ENCODE peak calls at places on chromosomes 7 and 10, in ten cellular contexts. F is T-cell; X is stimulated activated CD8-positive, alpha-beta memory T cell treated with anti-CD3 and anti-CD28 coated beads, Interleukin-12 subunit alpha, Interleukin-12 subunit beta, amount 100 ng/mL, for 1 hour; S is progenitor cell of endocrine pancreas; A is colonic mucosa; M is amniotic stem cell; Y is HEK293T; Q is endothelial cell; D is activated T-cell treated with anti-CD3 and anti-CD28 coated beads, Interleukin-2, amount 50 U/mL, for 1 hour; W is ACHN. R is an unnamed sample.

GRCh38 chr10:99938563-99938962 is 71.2 kb downstream of the DNMBP start:
- DNase-seq in F (no peak), X (no peak), S (no peak), A (no peak), M (no peak), Y (no peak), Q (no peak), D (no peak), W (no peak), R (no peak)

GRCh38 chr10:118564652-118565051 is 30.8 kb downstream of the PRLHR start:
- DNase-seq in F (no peak), X (no peak), S (no peak), A (no peak), M (no peak), Y (no peak), Q (peak; percentile 43), D (no peak), W (no peak), R (no peak)

GRCh38 chr7:23431596-23432284 is 38.6 kb downstream of the IGF2BP3 start:
- DNase-seq in F (no peak), X (no peak), S (no peak), A (no peak), M (no peak), Y (no peak), Q (no peak), D (no peak), W (no peak), R (no peak)

GRCh38 chr10:79021331-79021907 is 47.3 kb upstream of the ZMIZ1 start:
- DNase-seq in F (no peak), X (no peak), S (no peak), A (peak; percentile 30), M (no peak), Y (no peak), Q (no peak), D (no peak), W (no peak), R (no peak)

GRCh38 chr7:14892961-14893360 is 9.6 kb downstream of the DGKB start:
- DNase-seq in F (no peak), X (no peak), S (no peak), A (no peak), M (no peak), Y (no peak), Q (no peak), D (no peak), W (no peak), R (no peak)

GRCh38 chr10:98748298-98748697 is 301.6 kb upstream of the HPS1 start:
- DNase-seq in F (no peak), X (no peak), S (no peak), A (peak; percentile 21), M (peak; percentile 11), Y (peak; percentile 28), Q (peak; percentile 47), D (no peak), W (peak; percentile 47), R (no peak)

GRCh38 chr7:158281441-158281840 is 306.2 kb downstream of the PTPRN2 start:
- DNase-seq in F (no peak), X (no peak), S (no peak), A (no peak), M (no peak), Y (no peak), Q (no peak), D (no peak), W (no peak), R (no peak)

GRCh38 chr10:124291009-124291671 is 127.6 kb downstream of the OAT start:
- DNase-seq in F (no peak), X (no peak), S (no peak), A (peak; percentile 29), M (no peak), Y (no peak), Q (no peak), D (no peak), W (no peak), R (no peak)

GRCh38 chr7:23268167-23268566 is 21.6 kb downstream of the GPNMB start:
- DNase-seq in F (no peak), X (no peak), S (no peak), A (no peak), M (no peak), Y (no peak), Q (no peak), D (no peak), W (no peak), R (no peak)

GRCh38 chr10:28326516-28327493 is 23.9 kb upstream of the MPP7 start:
- DNase-seq in F (no peak), X (no peak), S (no peak), A (no peak), M (no peak), Y (no peak), Q (no peak), D (no peak), W (no peak), R (no peak)

GRCh38 chr7:131649003-131649541 is 92.6 kb upstream of the PODXL start:
- DNase-seq in F (no peak), X (no peak), S (no peak), A (no peak), M (no peak), Y (no peak), Q (no peak), D (no peak), W (no peak), R (no peak)

GRCh38 chr10:89389254-89389653 is 3.2 kb upstream of the IFIT1 start:
- DNase-seq in F (no peak), X (no peak), S (no peak), A (no peak), M (no peak), Y (no peak), Q (no peak), D (no peak), W (peak; percentile 63), R (no peak)

GRCh38 chr7:106290319-106290718 is 5.5 kb upstream of the NAMPT start:
- DNase-seq in F (no peak), X (no peak), S (no peak), A (peak; percentile 84), M (no peak), Y (no peak), Q (no peak), D (no peak), W (no peak), R (no peak)